ENCODE peak calls at places on chromosomes 4 and X, in six cellular contexts. One of them, this sample, is unnamed.

GRCh38 chr4:159281781-159282180 is 178.9 kb downstream of the RAPGEF2 start:
- DNase-seq in WERI-Rb-1: no peak
- DNase-seq in upper lobe of right lung: no peak
- DNase-seq in NB4: no peak
- DNase-seq in cardiac muscle cell: no peak
- DNase-seq in spleen: no peak
- DNase-seq in this sample: no peak

GRCh38 chr4:165560941-165561340 is 182.1 kb downstream of the CPE start:
- DNase-seq in spleen: no peak
- DNase-seq in NB4: no peak
- DNase-seq in WERI-Rb-1: no peak
- DNase-seq in cardiac muscle cell: no peak
- DNase-seq in upper lobe of right lung: no peak
- DNase-seq in this sample: no peak

GRCh38 chr4:110005461-110006056 is 92.9 kb downstream of the EGF start:
- DNase-seq in cardiac muscle cell: peak; percentile 84
- DNase-seq in NB4: peak; percentile 63
- DNase-seq in WERI-Rb-1: no peak
- DNase-seq in spleen: no peak
- DNase-seq in upper lobe of right lung: no peak
- DNase-seq in this sample: peak; percentile 74

GRCh38 chr4:112371361-112371760 is 74.2 kb downstream of the ALPK1 start:
- DNase-seq in upper lobe of right lung: no peak
- DNase-seq in spleen: no peak
- DNase-seq in NB4: no peak
- DNase-seq in WERI-Rb-1: no peak
- DNase-seq in cardiac muscle cell: no peak
- DNase-seq in this sample: no peak

GRCh38 chr4:62814510-62815047 is 1594.7 kb downstream of the TECRL start:
- DNase-seq in cardiac muscle cell: no peak
- DNase-seq in NB4: peak; percentile 46
- DNase-seq in spleen: no peak
- DNase-seq in WERI-Rb-1: no peak
- DNase-seq in upper lobe of right lung: no peak
- DNase-seq in this sample: no peak

GRCh38 chr4:102799816-102800215 is 27.5 kb downstream of the UBE2D3 start:
- DNase-seq in spleen: no peak
- DNase-seq in cardiac muscle cell: no peak
- DNase-seq in upper lobe of right lung: no peak
- DNase-seq in NB4: no peak
- DNase-seq in WERI-Rb-1: no peak
- DNase-seq in this sample: no peak

GRCh38 chrX:13128104-13128503 is 83.7 kb upstream of the FAM9C start:
- DNase-seq in upper lobe of right lung: no peak
- DNase-seq in cardiac muscle cell: peak; percentile 36
- DNase-seq in WERI-Rb-1: no peak
- DNase-seq in spleen: no peak
- DNase-seq in NB4: peak; percentile 69
- DNase-seq in this sample: peak; percentile 36

GRCh38 chrX:51894697-51895336 is 1.4 kb downstream of the MAGED1 start:
- DNase-seq in upper lobe of right lung: peak; percentile 53
- DNase-seq in WERI-Rb-1: no peak
- DNase-seq in cardiac muscle cell: peak; percentile 38
- DNase-seq in spleen: no peak
- DNase-seq in NB4: no peak
- DNase-seq in this sample: no peak

DNA sequence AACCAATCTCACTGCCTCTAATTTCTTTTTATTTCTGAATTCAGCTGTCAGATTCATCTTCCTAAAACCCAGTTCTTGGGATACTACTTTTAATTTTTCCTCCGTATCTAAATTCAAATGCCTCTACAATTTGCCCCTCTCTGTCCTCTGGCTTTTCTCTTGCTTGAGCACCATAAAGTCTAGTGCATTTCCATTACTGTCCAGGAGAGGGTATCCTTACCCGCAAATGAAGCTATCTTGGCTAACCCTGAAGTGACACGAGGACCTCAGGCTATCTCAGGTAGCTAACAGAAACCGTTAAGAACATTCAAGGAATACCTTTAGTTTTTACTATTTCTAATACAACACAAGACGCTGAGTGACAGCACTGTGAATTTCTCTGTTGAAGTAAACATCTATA is 49.4 kb upstream of the PRR32 start:
- DNase-seq in upper lobe of right lung: no peak
- DNase-seq in spleen: no peak
- DNase-seq in NB4: peak; percentile 40
- DNase-seq in WERI-Rb-1: peak; percentile 12
- DNase-seq in cardiac muscle cell: no peak
- DNase-seq in this sample: peak; percentile 4
- TF ChIP-seq CTCF in upper lobe of right lung: peak; percentile 46
- TF ChIP-seq CTCF in spleen: peak; percentile 17
- TF ChIP-seq CTCF in NB4: peak; percentile 44
- TF ChIP-seq CTCF in WERI-Rb-1: peak; percentile 61
- TF ChIP-seq CTCF in cardiac muscle cell: no peak
- TF ChIP-seq CTCF in this sample: peak; percentile 11

DNA sequence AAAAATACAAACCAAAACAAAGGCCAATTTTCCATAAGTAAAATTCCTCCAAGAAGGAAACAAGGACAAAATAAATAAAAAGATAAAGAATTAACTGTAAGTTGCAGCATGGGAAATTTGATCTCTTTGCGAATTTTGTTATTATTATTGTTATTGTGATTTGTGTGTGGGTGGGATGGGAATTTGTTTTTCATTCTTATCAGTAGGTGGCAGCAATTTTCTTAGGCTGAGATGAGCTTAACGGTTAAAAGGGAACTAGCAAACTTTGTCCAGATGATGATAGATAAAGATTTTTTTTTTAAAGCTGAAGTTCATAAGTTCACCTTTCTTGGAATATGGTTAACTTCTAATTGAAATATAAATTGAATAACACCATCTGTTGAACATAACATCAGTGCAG is 83.2 kb upstream of the IL1RAPL2 start:
- DNase-seq in cardiac muscle cell: no peak
- DNase-seq in WERI-Rb-1: no peak
- DNase-seq in spleen: no peak
- DNase-seq in NB4: peak; percentile 4
- DNase-seq in upper lobe of right lung: no peak
- DNase-seq in this sample: no peak
- TF ChIP-seq CTCF in cardiac muscle cell: no peak
- TF ChIP-seq CTCF in WERI-Rb-1: no peak
- TF ChIP-seq CTCF in spleen: no peak
- TF ChIP-seq CTCF in NB4: no peak
- TF ChIP-seq CTCF in upper lobe of right lung: no peak
- TF ChIP-seq CTCF in this sample: no peak

GRCh38 chr4:40256329-40256728 is 59.5 kb downstream of the RHOH start:
- DNase-seq in cardiac muscle cell: no peak
- DNase-seq in upper lobe of right lung: no peak
- DNase-seq in spleen: no peak
- DNase-seq in NB4: no peak
- DNase-seq in WERI-Rb-1: peak; percentile 49
- DNase-seq in this sample: peak; percentile 62

GRCh38 chr4:40262079-40262528 is 65.3 kb downstream of the RHOH start:
- DNase-seq in WERI-Rb-1: no peak
- DNase-seq in upper lobe of right lung: no peak
- DNase-seq in spleen: no peak
- DNase-seq in NB4: no peak
- DNase-seq in cardiac muscle cell: no peak
- DNase-seq in this sample: no peak

GRCh38 chr4:40261246-40262078 is 64.6 kb downstream of the RHOH start:
- DNase-seq in cardiac muscle cell: no peak
- DNase-seq in NB4: no peak
- DNase-seq in upper lobe of right lung: no peak
- DNase-seq in WERI-Rb-1: no peak
- DNase-seq in spleen: no peak
- DNase-seq in this sample: no peak

GRCh38 chr4:40255722-40256281 is 59.0 kb downstream of the RHOH start:
- DNase-seq in cardiac muscle cell: peak; percentile 95
- DNase-seq in WERI-Rb-1: no peak
- DNase-seq in NB4: peak; percentile 35
- DNase-seq in spleen: no peak
- DNase-seq in upper lobe of right lung: no peak
- DNase-seq in this sample: peak; percentile 89

DNA sequence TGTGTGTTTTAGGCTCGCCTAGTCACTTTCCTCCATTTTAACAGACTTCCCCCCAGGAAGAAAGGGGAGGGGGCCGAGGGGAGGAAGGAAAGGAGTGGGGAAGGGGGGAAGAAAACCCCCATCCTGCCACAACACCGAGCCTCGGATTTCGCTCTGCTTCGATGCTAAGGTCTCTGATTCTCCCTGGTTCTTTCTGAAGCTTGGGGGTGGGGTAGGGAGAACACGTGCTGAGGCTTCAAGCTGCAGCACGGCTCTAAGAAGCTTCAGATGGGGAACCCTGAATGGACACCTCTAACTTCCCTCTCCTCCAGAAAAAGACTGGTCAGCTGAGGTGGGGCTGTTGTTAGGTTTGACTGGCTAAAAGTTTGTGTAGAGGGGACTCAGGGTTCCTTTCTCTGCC is 61.8 kb downstream of the RHOH start:
- DNase-seq in spleen: no peak
- DNase-seq in upper lobe of right lung: no peak
- DNase-seq in NB4: no peak
- DNase-seq in cardiac muscle cell: no peak
- DNase-seq in WERI-Rb-1: no peak
- DNase-seq in this sample: no peak
- TF ChIP-seq CTCF in spleen: no peak
- TF ChIP-seq CTCF in upper lobe of right lung: no peak
- TF ChIP-seq CTCF in NB4: no peak
- TF ChIP-seq CTCF in cardiac muscle cell: no peak
- TF ChIP-seq CTCF in WERI-Rb-1: no peak
- TF ChIP-seq CTCF in this sample: no peak

DNA sequence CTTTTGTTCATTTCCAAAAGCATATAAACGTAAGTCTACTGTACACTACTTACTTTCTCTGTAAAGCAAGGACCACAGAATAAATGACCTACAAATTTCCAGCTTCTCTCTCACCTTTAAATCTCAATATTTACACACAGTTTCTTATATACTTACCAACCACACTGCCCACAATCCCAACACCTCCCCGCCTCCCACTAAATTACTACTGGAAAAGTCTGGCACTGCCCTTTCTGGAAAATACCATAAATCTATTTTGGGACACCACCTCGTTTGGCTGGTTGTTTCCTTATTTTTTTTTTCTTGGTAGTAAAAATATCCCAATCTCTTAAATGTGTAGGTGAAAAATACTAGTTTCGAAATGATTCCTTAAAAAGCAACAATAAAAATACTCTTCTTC is 19.6 kb downstream of the FAT1 start:
- DNase-seq in WERI-Rb-1: no peak
- DNase-seq in upper lobe of right lung: no peak
- DNase-seq in NB4: no peak
- DNase-seq in spleen: no peak
- DNase-seq in cardiac muscle cell: no peak
- DNase-seq in this sample: no peak
- TF ChIP-seq CTCF in WERI-Rb-1: no peak
- TF ChIP-seq CTCF in upper lobe of right lung: no peak
- TF ChIP-seq CTCF in NB4: no peak
- TF ChIP-seq CTCF in spleen: no peak
- TF ChIP-seq CTCF in cardiac muscle cell: no peak
- TF ChIP-seq CTCF in this sample: no peak

GRCh38 chrX:95903490-95903889 is 781.2 kb upstream of the DIAPH2 start:
- DNase-seq in upper lobe of right lung: no peak
- DNase-seq in spleen: no peak
- DNase-seq in NB4: peak; percentile 1
- DNase-seq in WERI-Rb-1: no peak
- DNase-seq in cardiac muscle cell: peak; percentile 41
- DNase-seq in this sample: no peak
- TF ChIP-seq CTCF in upper lobe of right lung: no peak
- TF ChIP-seq CTCF in spleen: no peak
- TF ChIP-seq CTCF in NB4: no peak
- TF ChIP-seq CTCF in WERI-Rb-1: no peak
- TF ChIP-seq CTCF in cardiac muscle cell: no peak
- TF ChIP-seq CTCF in this sample: no peak

GRCh38 chr4:140928880-140929279 is 172.7 kb upstream of the TBC1D9 start:
- DNase-seq in cardiac muscle cell: peak; percentile 3
- DNase-seq in spleen: no peak
- DNase-seq in WERI-Rb-1: no peak
- DNase-seq in NB4: no peak
- DNase-seq in upper lobe of right lung: no peak
- DNase-seq in this sample: no peak

GRCh38 chr4:140930556-140930955 is 174.4 kb upstream of the TBC1D9 start:
- DNase-seq in upper lobe of right lung: no peak
- DNase-seq in NB4: no peak
- DNase-seq in cardiac muscle cell: no peak
- DNase-seq in spleen: no peak
- DNase-seq in WERI-Rb-1: no peak
- DNase-seq in this sample: no peak

GRCh38 chr4:140926672-140927071 is 170.5 kb upstream of the TBC1D9 start:
- DNase-seq in cardiac muscle cell: no peak
- DNase-seq in WERI-Rb-1: no peak
- DNase-seq in upper lobe of right lung: no peak
- DNase-seq in NB4: no peak
- DNase-seq in spleen: no peak
- DNase-seq in this sample: no peak

GRCh38 chr4:140925417-140925816 is 169.2 kb upstream of the TBC1D9 start:
- DNase-seq in cardiac muscle cell: no peak
- DNase-seq in upper lobe of right lung: no peak
- DNase-seq in WERI-Rb-1: no peak
- DNase-seq in spleen: no peak
- DNase-seq in NB4: no peak
- DNase-seq in this sample: no peak

GRCh38 chr4:140924761-140925392 is 168.7 kb upstream of the TBC1D9 start:
- DNase-seq in cardiac muscle cell: no peak
- DNase-seq in spleen: no peak
- DNase-seq in NB4: no peak
- DNase-seq in WERI-Rb-1: no peak
- DNase-seq in upper lobe of right lung: no peak
- DNase-seq in this sample: no peak
- TF ChIP-seq CTCF in cardiac muscle cell: no peak
- TF ChIP-seq CTCF in spleen: no peak
- TF ChIP-seq CTCF in NB4: no peak
- TF ChIP-seq CTCF in WERI-Rb-1: no peak
- TF ChIP-seq CTCF in upper lobe of right lung: no peak
- TF ChIP-seq CTCF in this sample: no peak

This sample was measured in RWPE1.